ENCODE peak calls at places on chromosomes 12 and 14, in nine cellular contexts. One of them, this sample, is unnamed.

GRCh38 chr12:110966081-110966760 is 45.8 kb upstream of the MYL2 start:
- DNase-seq in heart right ventricle: no peak
- DNase-seq in HFF-Myc: no peak
- DNase-seq in endothelial cell: no peak
- DNase-seq in mesothelial cell of epicardium: no peak
- DNase-seq in fibroblast of pulmonary artery: peak; percentile 3
- DNase-seq in tibial artery: no peak
- DNase-seq in HFFc6: no peak
- DNase-seq in type B pancreatic cell: no peak
- DNase-seq in this sample: no peak

GRCh38 chr14:77554816-77555599 is 56.4 kb upstream of the ISM2 start:
- DNase-seq in heart right ventricle: no peak
- DNase-seq in mesothelial cell of epicardium: no peak
- DNase-seq in fibroblast of pulmonary artery: no peak
- DNase-seq in tibial artery: no peak
- DNase-seq in type B pancreatic cell: no peak
- DNase-seq in HFFc6: no peak
- DNase-seq in HFF-Myc: no peak
- DNase-seq in endothelial cell: no peak
- DNase-seq in this sample: no peak

GRCh38 chr14:71720978-71721624 is 211.1 kb upstream of the RGS6 start:
- DNase-seq in HFF-Myc: peak; percentile 65
- DNase-seq in type B pancreatic cell: no peak
- DNase-seq in fibroblast of pulmonary artery: peak; percentile 90
- DNase-seq in endothelial cell: peak; percentile 65
- DNase-seq in mesothelial cell of epicardium: no peak
- DNase-seq in heart right ventricle: peak; percentile 52
- DNase-seq in HFFc6: peak; percentile 78
- DNase-seq in tibial artery: no peak
- DNase-seq in this sample: peak; percentile 28

GRCh38 chr12:78530065-78530765 is 334.4 kb upstream of the SYT1 start:
- DNase-seq in type B pancreatic cell: no peak
- DNase-seq in heart right ventricle: no peak
- DNase-seq in HFFc6: peak; percentile 0
- DNase-seq in HFF-Myc: no peak
- DNase-seq in tibial artery: no peak
- DNase-seq in mesothelial cell of epicardium: no peak
- DNase-seq in fibroblast of pulmonary artery: peak; percentile 50
- DNase-seq in endothelial cell: no peak
- DNase-seq in this sample: no peak

GRCh38 chr12:109947511-109947910 is 47.4 kb downstream of the TCHP start:
- DNase-seq in endothelial cell: no peak
- DNase-seq in tibial artery: no peak
- DNase-seq in type B pancreatic cell: no peak
- DNase-seq in mesothelial cell of epicardium: no peak
- DNase-seq in fibroblast of pulmonary artery: peak; percentile 45
- DNase-seq in HFF-Myc: no peak
- DNase-seq in HFFc6: peak; percentile 82
- DNase-seq in heart right ventricle: no peak
- DNase-seq in this sample: no peak

GRCh38 chr12:27272375-27273028 is 28.4 kb downstream of the STK38L start:
- DNase-seq in type B pancreatic cell: no peak
- DNase-seq in HFF-Myc: no peak
- DNase-seq in endothelial cell: no peak
- DNase-seq in fibroblast of pulmonary artery: peak; percentile 45
- DNase-seq in tibial artery: no peak
- DNase-seq in HFFc6: no peak
- DNase-seq in heart right ventricle: no peak
- DNase-seq in mesothelial cell of epicardium: no peak
- DNase-seq in this sample: no peak

GRCh38 chr12:99111600-99111999 is 466.5 kb downstream of the APAF1 start:
- DNase-seq in HFF-Myc: no peak
- DNase-seq in tibial artery: no peak
- DNase-seq in endothelial cell: no peak
- DNase-seq in HFFc6: no peak
- DNase-seq in heart right ventricle: no peak
- DNase-seq in mesothelial cell of epicardium: no peak
- DNase-seq in type B pancreatic cell: no peak
- DNase-seq in fibroblast of pulmonary artery: no peak
- DNase-seq in this sample: peak; percentile 15

GRCh38 chr12:130792926-130793849 is 45.9 kb downstream of the STX2 start:
- DNase-seq in HFFc6: no peak
- DNase-seq in tibial artery: no peak
- DNase-seq in heart right ventricle: no peak
- DNase-seq in fibroblast of pulmonary artery: no peak
- DNase-seq in mesothelial cell of epicardium: no peak
- DNase-seq in type B pancreatic cell: no peak
- DNase-seq in HFF-Myc: no peak
- DNase-seq in endothelial cell: no peak
- DNase-seq in this sample: no peak

GRCh38 chr12:7162691-7163114 is 26.8 kb upstream of the PEX5 start:
- DNase-seq in HFFc6: no peak
- DNase-seq in mesothelial cell of epicardium: peak; percentile 62
- DNase-seq in tibial artery: no peak
- DNase-seq in heart right ventricle: no peak
- DNase-seq in type B pancreatic cell: no peak
- DNase-seq in endothelial cell: peak; percentile 25
- DNase-seq in fibroblast of pulmonary artery: peak; percentile 16
- DNase-seq in HFF-Myc: no peak
- DNase-seq in this sample: peak; percentile 30

GRCh38 chr14:55533960-55534359 is 46.0 kb upstream of the KTN1 start:
- DNase-seq in mesothelial cell of epicardium: no peak
- DNase-seq in HFFc6: no peak
- DNase-seq in endothelial cell: no peak
- DNase-seq in heart right ventricle: no peak
- DNase-seq in fibroblast of pulmonary artery: no peak
- DNase-seq in type B pancreatic cell: no peak
- DNase-seq in HFF-Myc: no peak
- DNase-seq in tibial artery: no peak
- DNase-seq in this sample: no peak

GRCh38 chr14:55535521-55536207 is 44.3 kb upstream of the KTN1 start:
- DNase-seq in tibial artery: no peak
- DNase-seq in endothelial cell: no peak
- DNase-seq in HFF-Myc: no peak
- DNase-seq in heart right ventricle: no peak
- DNase-seq in fibroblast of pulmonary artery: no peak
- DNase-seq in type B pancreatic cell: no peak
- DNase-seq in HFFc6: no peak
- DNase-seq in mesothelial cell of epicardium: no peak
- DNase-seq in this sample: no peak

GRCh38 chr14:55530464-55530863 is 49.5 kb upstream of the KTN1 start:
- DNase-seq in fibroblast of pulmonary artery: no peak
- DNase-seq in endothelial cell: no peak
- DNase-seq in HFFc6: no peak
- DNase-seq in heart right ventricle: no peak
- DNase-seq in tibial artery: no peak
- DNase-seq in type B pancreatic cell: no peak
- DNase-seq in mesothelial cell of epicardium: no peak
- DNase-seq in HFF-Myc: no peak
- DNase-seq in this sample: no peak

GRCh38 chr14:55536208-55536708 is 43.7 kb upstream of the KTN1 start:
- DNase-seq in type B pancreatic cell: no peak
- DNase-seq in heart right ventricle: no peak
- DNase-seq in fibroblast of pulmonary artery: no peak
- DNase-seq in HFFc6: no peak
- DNase-seq in HFF-Myc: no peak
- DNase-seq in mesothelial cell of epicardium: no peak
- DNase-seq in tibial artery: no peak
- DNase-seq in endothelial cell: no peak
- DNase-seq in this sample: no peak

DNA sequence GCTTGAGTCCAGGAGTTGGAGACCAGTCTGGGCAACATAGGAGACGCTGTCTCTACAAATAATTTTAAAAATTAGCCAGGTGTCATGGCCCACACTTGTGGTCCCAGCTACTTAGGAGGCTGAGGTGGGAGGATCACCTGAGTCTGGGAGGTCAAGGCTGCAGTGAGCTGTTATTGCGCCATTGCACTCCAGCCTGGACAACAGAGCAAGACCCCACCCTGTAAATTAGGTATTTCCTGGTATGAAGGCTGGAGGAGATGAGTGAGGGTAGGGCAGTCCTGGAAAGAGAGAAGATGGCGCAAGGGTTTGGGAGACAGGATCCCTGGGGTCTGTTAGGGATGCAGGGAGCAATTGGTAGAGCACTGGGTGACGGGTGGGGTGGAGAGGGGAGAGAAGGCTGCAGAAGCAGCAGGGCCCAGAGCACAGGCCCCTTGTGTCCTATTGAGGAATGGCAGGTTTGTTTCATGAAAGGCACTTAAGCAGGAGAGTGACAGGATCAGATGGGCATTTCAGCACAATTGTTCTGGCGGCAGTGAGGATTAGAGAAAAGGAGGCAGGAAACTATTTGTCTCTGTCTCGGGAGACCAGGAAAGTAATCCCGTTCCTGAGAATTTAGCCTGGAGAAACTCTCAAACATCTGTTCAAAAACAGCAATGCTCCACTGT is 47.2 kb upstream of the KTN1 start:
- DNase-seq in heart right ventricle: no peak
- DNase-seq in mesothelial cell of epicardium: no peak
- DNase-seq in type B pancreatic cell: no peak
- DNase-seq in endothelial cell: peak; percentile 34
- DNase-seq in fibroblast of pulmonary artery: no peak
- DNase-seq in HFF-Myc: no peak
- DNase-seq in tibial artery: no peak
- DNase-seq in HFFc6: no peak
- DNase-seq in this sample: no peak
- TF ChIP-seq CTCF in heart right ventricle: no peak
- TF ChIP-seq CTCF in mesothelial cell of epicardium: no peak
- TF ChIP-seq CTCF in type B pancreatic cell: peak; percentile 49
- TF ChIP-seq CTCF in endothelial cell: peak; percentile 44
- TF ChIP-seq CTCF in fibroblast of pulmonary artery: no peak
- TF ChIP-seq CTCF in HFF-Myc: peak; percentile 18
- TF ChIP-seq CTCF in tibial artery: no peak
- TF ChIP-seq CTCF in HFFc6: peak; percentile 45
- TF ChIP-seq CTCF in this sample: no peak

GRCh38 chr14:68627868-68628604 is 164.8 kb downstream of the ZFP36L1 start:
- DNase-seq in HFF-Myc: no peak
- DNase-seq in mesothelial cell of epicardium: peak; percentile 80
- DNase-seq in endothelial cell: peak; percentile 32
- DNase-seq in fibroblast of pulmonary artery: no peak
- DNase-seq in HFFc6: no peak
- DNase-seq in type B pancreatic cell: peak; percentile 83
- DNase-seq in heart right ventricle: no peak
- DNase-seq in tibial artery: peak; percentile 15
- DNase-seq in this sample: peak; percentile 66
- TF ChIP-seq CTCF in HFF-Myc: no peak
- TF ChIP-seq CTCF in mesothelial cell of epicardium: no peak
- TF ChIP-seq CTCF in endothelial cell: no peak
- TF ChIP-seq CTCF in fibroblast of pulmonary artery: no peak
- TF ChIP-seq CTCF in HFFc6: no peak
- TF ChIP-seq CTCF in type B pancreatic cell: no peak
- TF ChIP-seq CTCF in heart right ventricle: no peak
- TF ChIP-seq CTCF in tibial artery: no peak
- TF ChIP-seq CTCF in this sample: no peak

DNA sequence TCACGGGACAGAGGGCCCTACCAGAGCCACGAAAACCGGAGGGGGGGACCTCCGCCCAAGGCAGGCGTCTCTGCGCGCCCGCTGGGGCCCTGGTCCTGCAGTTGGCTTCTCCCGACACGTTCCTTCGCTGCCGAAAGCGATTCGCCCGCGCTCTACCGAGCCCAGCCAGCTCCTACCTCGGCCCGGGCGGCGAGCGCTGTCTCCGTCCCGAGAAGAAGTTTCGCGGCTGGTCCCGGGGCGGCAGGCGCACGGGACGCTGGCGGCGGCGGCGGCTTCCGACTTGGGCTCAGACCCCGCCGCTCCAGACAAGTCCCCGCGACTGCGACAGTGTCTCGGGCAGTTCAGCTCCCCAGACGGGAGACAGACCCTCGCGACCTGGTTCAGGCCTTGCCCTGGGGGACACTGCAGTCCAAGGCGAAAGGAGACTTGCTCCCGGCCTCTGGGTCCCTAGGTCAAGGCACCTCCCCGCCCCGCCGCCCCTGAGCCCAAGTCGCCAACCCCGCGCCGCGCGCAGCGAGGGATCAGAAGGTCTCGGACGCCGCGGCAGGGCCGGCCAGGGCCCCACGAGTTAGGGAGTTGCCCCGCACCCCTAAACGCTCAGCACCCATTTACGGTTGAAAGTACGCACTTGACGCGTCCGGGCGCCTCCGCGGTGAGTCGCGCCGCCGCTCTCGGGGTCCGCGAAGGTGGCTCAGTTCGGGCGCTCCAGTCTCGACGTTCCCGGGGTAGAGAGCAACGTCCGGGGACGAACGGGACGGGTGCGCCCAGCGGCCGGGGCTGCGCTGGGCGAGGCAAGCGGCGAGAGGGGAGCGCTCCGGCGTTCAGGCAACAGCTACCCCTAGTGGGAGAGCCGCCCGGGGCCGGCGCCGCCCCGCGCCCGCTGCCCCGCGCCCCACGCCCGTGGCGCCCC is 1.4 kb upstream of the DIO3 start:
- DNase-seq in tibial artery: no peak
- DNase-seq in mesothelial cell of epicardium: peak; percentile 63
- DNase-seq in endothelial cell: peak; percentile 55
- DNase-seq in HFFc6: no peak
- DNase-seq in heart right ventricle: no peak
- DNase-seq in fibroblast of pulmonary artery: peak; percentile 6
- DNase-seq in type B pancreatic cell: no peak
- DNase-seq in HFF-Myc: no peak
- DNase-seq in this sample: peak; percentile 64
- TF ChIP-seq CTCF in tibial artery: no peak
- TF ChIP-seq CTCF in mesothelial cell of epicardium: no peak
- TF ChIP-seq CTCF in endothelial cell: no peak
- TF ChIP-seq CTCF in HFFc6: no peak
- TF ChIP-seq CTCF in heart right ventricle: no peak
- TF ChIP-seq CTCF in fibroblast of pulmonary artery: no peak
- TF ChIP-seq CTCF in type B pancreatic cell: peak; percentile 56
- TF ChIP-seq CTCF in HFF-Myc: no peak
- TF ChIP-seq CTCF in this sample: no peak

DNA sequence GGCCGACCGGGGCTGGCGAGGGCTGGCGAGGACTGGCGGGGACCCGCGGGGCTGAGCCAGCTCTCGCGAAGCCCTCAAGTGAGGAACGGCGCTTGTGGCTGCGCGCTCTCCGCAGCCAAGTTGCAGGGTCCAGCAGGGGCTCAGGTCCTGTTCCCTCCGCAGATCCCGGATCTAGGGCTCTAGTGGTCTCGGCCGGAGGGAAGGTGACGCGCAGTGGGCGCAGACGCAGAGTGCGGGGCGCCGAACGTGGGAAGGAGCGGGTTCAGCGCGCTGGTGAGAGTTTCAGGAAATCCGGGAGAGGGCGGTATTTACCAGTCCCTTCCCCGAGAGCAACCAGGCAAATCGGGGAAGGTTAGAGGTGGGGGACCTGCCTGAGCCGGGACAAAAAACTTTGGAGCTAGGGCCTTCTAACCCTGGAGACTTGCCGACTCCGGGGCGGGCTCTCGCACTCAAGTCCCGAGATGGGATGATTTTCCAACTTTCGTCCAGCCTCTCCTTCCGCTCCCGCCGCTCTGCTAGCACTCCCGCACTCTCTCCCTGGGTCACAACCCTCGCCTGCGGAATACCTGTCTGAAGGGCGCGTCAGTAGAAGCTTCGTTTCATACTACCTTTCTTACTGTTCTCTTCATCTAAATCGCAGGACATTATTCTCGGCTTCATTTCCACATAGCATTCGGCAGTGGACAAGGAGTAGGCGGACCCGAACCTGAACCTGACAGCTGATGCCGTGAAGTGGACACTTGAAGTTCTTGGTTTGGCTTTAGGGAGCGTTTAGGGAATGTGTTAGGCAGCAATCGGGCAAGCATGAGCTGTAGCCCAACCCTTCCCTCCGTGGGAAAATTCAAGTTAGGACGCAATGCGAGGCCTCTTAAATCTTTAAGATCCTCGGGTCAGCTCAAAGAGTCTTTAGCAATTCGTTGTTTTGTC is 13.6 kb upstream of the PAX9 start:
- DNase-seq in HFF-Myc: no peak
- DNase-seq in endothelial cell: peak; percentile 56
- DNase-seq in HFFc6: no peak
- DNase-seq in mesothelial cell of epicardium: peak; percentile 65
- DNase-seq in tibial artery: peak; percentile 67
- DNase-seq in fibroblast of pulmonary artery: peak; percentile 14
- DNase-seq in type B pancreatic cell: no peak
- DNase-seq in heart right ventricle: no peak
- DNase-seq in this sample: peak; percentile 75
- TF ChIP-seq CTCF in HFF-Myc: no peak
- TF ChIP-seq CTCF in endothelial cell: no peak
- TF ChIP-seq CTCF in HFFc6: peak; percentile 76
- TF ChIP-seq CTCF in mesothelial cell of epicardium: peak; percentile 47
- TF ChIP-seq CTCF in tibial artery: peak; percentile 51
- TF ChIP-seq CTCF in fibroblast of pulmonary artery: no peak
- TF ChIP-seq CTCF in type B pancreatic cell: peak; percentile 80
- TF ChIP-seq CTCF in heart right ventricle: peak; percentile 47
- TF ChIP-seq CTCF in this sample: peak; percentile 60

This sample was measured in nephron progenitor cell.